ENCODE peak calls at places on chromosomes 4 and X, in seven cellular contexts. S is cardiac muscle cell, G is NCI-H1092, Q is NCI-H1694 treated with DMSO at 0.1 percent for 48 hours, N is NCI-H2081, E is tibial nerve, M is mesenchymal stem cell. U is an unnamed sample.

GRCh38 chrX:69309074-69309792 is 144.0 kb upstream of the PJA1 start:
- DNase-seq in N (no peak), E (no peak), Q (no peak), G (no peak), M (no peak), S (no peak), U (peak; percentile 21)

GRCh38 chr4:10161146-10161545 is 44.5 kb upstream of the WDR1 start:
- DNase-seq in G (no peak), Q (no peak), S (no peak), E (no peak), M (no peak), N (no peak), U (no peak)

GRCh38 chr4:70399319-70399718 is 1.6 kb downstream of the OPRPN start:
- DNase-seq in E (no peak), M (no peak), S (no peak), Q (no peak), G (no peak), N (no peak), U (no peak)

GRCh38 chr4:3251691-3252479 is 2.9 kb downstream of the MSANTD1 start:
- DNase-seq in E (no peak), M (no peak), N (no peak), G (no peak), S (no peak), Q (no peak), U (peak; percentile 34)

GRCh38 chrX:39725928-39726619 is 371.7 kb downstream of the BCOR start:
- DNase-seq in Q (no peak), N (no peak), S (no peak), G (no peak), M (peak; percentile 71), E (no peak), U (no peak)

GRCh38 chr4:85889314-85889713 is 414.4 kb downstream of the ARHGAP24 start:
- DNase-seq in E (no peak), M (no peak), Q (no peak), S (no peak), G (no peak), N (no peak), U (no peak)

GRCh38 chr4:170124391-170124790 is 34.6 kb upstream of the AADAT start:
- DNase-seq in G (no peak), N (no peak), S (no peak), Q (no peak), E (no peak), M (no peak), U (no peak)

GRCh38 chr4:124459922-124460301 is 252.6 kb downstream of the ANKRD50 start:
- DNase-seq in S (no peak), M (peak; percentile 98), E (no peak), Q (no peak), N (no peak), G (no peak), U (no peak)

GRCh38 chr4:24472514-24473308 is 111.6 kb downstream of the DHX15 start:
- DNase-seq in S (peak; percentile 93), G (peak; percentile 32), Q (peak; percentile 43), E (peak; percentile 68), N (peak; percentile 92), M (peak; percentile 86), U (peak; percentile 95)

GRCh38 chrX:136768469-136769084 is 12.2 kb downstream of the ARHGEF6 start:
- DNase-seq in S (no peak), M (peak; percentile 82), E (no peak), Q (peak; percentile 83), N (peak; percentile 32), G (no peak), U (peak; percentile 63)

GRCh38 chr4:26459756-26460530 is 30.3 kb downstream of the CCKAR start:
- DNase-seq in G (no peak), Q (no peak), M (no peak), N (no peak), E (no peak), S (no peak), U (no peak)

U was measured in endodermal cell.